ENCODE peak calls at places on chromosomes 3 and 15, in six cellular contexts. N is stomach, S is sigmoid colon, P is A549, M is IMR-90, J is HCT116. F is an unnamed sample.

GRCh38 chr3:99730870-99731269 is 86.8 kb upstream of the CMSS1 start:
- DNase-seq in N (no peak), S (no peak), P (no peak), M (no peak), J (no peak), F (no peak)

GRCh38 chr15:77120576-77120975 is 49.7 kb upstream of the TSPAN3 start:
- DNase-seq in N (no peak), S (no peak), P (no peak), M (no peak), J (no peak), F (no peak)

GRCh38 chr15:88391006-88391405 is 76.2 kb downstream of the MRPL46 start:
- DNase-seq in N (no peak), S (no peak), P (no peak), M (no peak), J (no peak), F (no peak)

GRCh38 chr3:170734043-170734736 is 135.8 kb downstream of the RPL22L1 start:
- DNase-seq in N (no peak), S (no peak), P (no peak), M (no peak), J (no peak), F (no peak)

GRCh38 chr3:171088984-171089754 is 62.6 kb upstream of the SLC2A2 start:
- DNase-seq in N (no peak), S (no peak), P (peak; percentile 3), M (peak; percentile 95), J (peak; percentile 18), F (no peak)

GRCh38 chr3:69370156-69370944 is 15.5 kb downstream of the FRMD4B start:
- DNase-seq in N (peak; percentile 74), S (peak; percentile 84), P (no peak), M (no peak), J (no peak), F (no peak)

GRCh38 chr3:162366382-162366781 is 869.8 kb downstream of the OTOL1 start:
- DNase-seq in N (no peak), S (no peak), P (no peak), M (no peak), J (no peak), F (no peak)

GRCh38 chr3:170470063-170471006 is 51.7 kb downstream of the CLDN11 start:
- DNase-seq in N (no peak), S (no peak), P (peak; percentile 21), M (peak; percentile 88), J (no peak), F (peak; percentile 21)

GRCh38 chr3:50356553-50356952 is 2.8 kb downstream of the TMEM115 start:
- DNase-seq in N (peak; percentile 60), S (no peak), P (no peak), M (no peak), J (no peak), F (no peak)

GRCh38 chr3:116614795-116615362 is 94.7 kb upstream of the TUSC7 start:
- DNase-seq in N (no peak), S (no peak), P (no peak), M (peak; percentile 26), J (no peak), F (no peak)

GRCh38 chr15:75335705-75336355 is at the start of gene COMMD4:
- DNase-seq in N (peak; percentile 98), S (peak; percentile 99), P (peak; percentile 98), M (peak; percentile 95), J (peak; percentile 91), F (peak; percentile 92)

GRCh38 chr15:89502867-89503595 is 6.6 kb upstream of the RHCG start:
- DNase-seq in N (no peak), S (no peak), P (peak; percentile 46), M (no peak), J (no peak), F (no peak)

DNA sequence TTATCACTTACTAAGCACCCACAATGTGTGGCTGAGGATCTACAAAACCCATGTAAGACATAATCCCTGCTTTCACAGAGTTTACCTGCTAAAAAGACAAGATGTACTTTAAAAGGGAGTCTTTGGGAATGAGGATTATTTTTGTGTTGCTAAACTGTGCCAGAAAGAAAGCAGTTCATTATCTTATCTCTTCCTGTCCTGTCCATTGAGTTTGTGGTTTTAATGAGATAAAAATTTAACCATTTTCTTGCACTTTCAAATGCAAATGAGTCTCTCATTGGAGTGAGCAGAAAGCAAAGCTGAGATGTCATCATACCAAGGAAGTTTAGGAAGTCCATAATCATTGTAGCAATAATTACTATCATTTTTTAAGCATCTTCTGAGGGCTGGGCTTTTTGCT is 231.2 kb upstream of the ADAMTS9 start:
- DNase-seq in N (no peak), S (no peak), P (no peak), M (no peak), J (no peak), F (no peak)
- TF ChIP-seq CTCF in N (no peak), S (no peak), P (no peak), M (no peak), J (no peak), F (no peak)

GRCh38 chr15:34122771-34123183 is 20.9 kb downstream of the PGBD4 start:
- DNase-seq in N (no peak), S (no peak), P (no peak), M (peak; percentile 97), J (no peak), F (no peak)

GRCh38 chr15:34125945-34126344 is 24.1 kb downstream of the PGBD4 start:
- DNase-seq in N (no peak), S (no peak), P (no peak), M (no peak), J (no peak), F (no peak)

GRCh38 chr15:34124656-34125055 is 22.8 kb downstream of the PGBD4 start:
- DNase-seq in N (no peak), S (no peak), P (no peak), M (no peak), J (no peak), F (no peak)

GRCh38 chr15:34128898-34129297 is 27.0 kb downstream of the PGBD4 start:
- DNase-seq in N (no peak), S (no peak), P (no peak), M (no peak), J (no peak), F (no peak)

DNA sequence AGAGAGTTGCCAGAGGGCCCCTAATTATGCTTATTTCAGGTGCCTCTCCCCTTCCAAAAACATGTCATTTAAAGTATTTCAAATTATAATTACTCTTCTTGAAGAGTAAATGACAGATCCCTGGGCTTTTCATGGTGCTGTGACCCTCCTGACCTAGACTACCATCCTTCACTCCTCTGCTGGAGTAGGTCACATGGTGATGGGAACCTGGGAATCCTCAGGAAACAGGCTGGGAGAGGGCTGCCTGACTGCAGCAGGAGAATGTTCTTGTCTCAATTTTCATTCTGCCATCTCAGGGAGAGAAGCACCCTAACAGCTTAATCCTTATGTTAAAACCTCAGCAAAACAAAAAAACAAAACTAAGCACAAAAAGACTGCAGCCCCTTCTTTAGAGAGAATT is 24.6 kb downstream of the PGBD4 start:
- DNase-seq in N (no peak), S (no peak), P (no peak), M (no peak), J (no peak), F (no peak)
- TF ChIP-seq POLR2A in N (no peak), S (no peak), P (no peak), M (no peak), J (no peak), F (no peak)

GRCh38 chr3:134328846-134329245 is 45.4 kb downstream of the AMOTL2 start:
- DNase-seq in N (no peak), S (no peak), P (no peak), M (no peak), J (no peak), F (no peak)

GRCh38 chr3:134327594-134327975 is 46.7 kb downstream of the AMOTL2 start:
- DNase-seq in N (no peak), S (no peak), P (peak; percentile 85), M (peak; percentile 83), J (no peak), F (no peak)

GRCh38 chr3:134326760-134327593 is 47.3 kb downstream of the AMOTL2 start:
- DNase-seq in N (no peak), S (peak; percentile 92), P (peak; percentile 94), M (peak; percentile 97), J (no peak), F (no peak)

GRCh38 chr3:134326126-134326525 is 48.1 kb downstream of the AMOTL2 start:
- DNase-seq in N (no peak), S (no peak), P (no peak), M (no peak), J (no peak), F (no peak)

GRCh38 chr3:134328147-134328591 is 46.1 kb downstream of the AMOTL2 start:
- DNase-seq in N (no peak), S (peak; percentile 70), P (peak; percentile 74), M (peak; percentile 93), J (peak; percentile 57), F (no peak)
- H3K4me1 ChIP-seq in N (peaks cover 71% of the 10 kb centered on the region), S (no peaks in the 10 kb centered on the region), P (peaks cover 87% of the 10 kb centered on the region), M (peaks cover 53% of the 10 kb centered on the region), J (peaks cover 79% of the 10 kb centered on the region), F (peaks cover 5% of the 10 kb centered on the region)

GRCh38 chr3:112813016-112813415 is 33.6 kb downstream of the CD200R1L start:
- DNase-seq in N (no peak), S (no peak), P (no peak), M (no peak), J (no peak), F (no peak)

GRCh38 chr3:112811917-112812660 is 34.6 kb downstream of the CD200R1L start:
- DNase-seq in N (no peak), S (peak; percentile 74), P (no peak), M (no peak), J (no peak), F (no peak)

GRCh38 chr3:112815981-112816380 is 30.7 kb downstream of the CD200R1L start:
- DNase-seq in N (no peak), S (no peak), P (no peak), M (peak; percentile 67), J (no peak), F (no peak)

GRCh38 chr3:112814256-112814655 is 32.4 kb downstream of the CD200R1L start:
- DNase-seq in N (no peak), S (no peak), P (peak; percentile 82), M (peak; percentile 89), J (peak; percentile 21), F (no peak)

DNA sequence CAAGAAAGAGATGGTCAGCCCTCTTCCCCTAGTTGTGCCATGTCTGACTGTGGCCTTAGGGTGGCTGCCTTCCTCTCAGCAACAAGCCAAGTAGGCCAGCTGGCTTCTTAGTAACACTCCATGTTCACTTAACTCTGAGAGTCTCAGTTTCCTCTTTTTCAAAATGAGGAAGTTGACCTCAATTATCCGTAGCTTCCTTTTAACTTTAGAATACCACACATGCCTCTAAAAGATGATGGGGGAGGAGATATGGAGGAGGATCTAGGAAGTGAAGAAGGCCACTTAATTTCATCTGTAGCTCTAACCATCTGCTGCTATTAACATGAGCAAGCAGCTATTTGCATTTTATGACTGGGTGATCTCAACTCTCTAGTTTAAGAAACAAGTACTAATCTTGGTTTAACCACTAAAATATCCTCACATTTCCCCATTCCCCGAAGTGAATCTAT is 32.9 kb downstream of the CD200R1L start:
- DNase-seq in N (no peak), S (no peak), P (no peak), M (peak; percentile 62), J (no peak), F (no peak)
- TF ChIP-seq CTCF in N (no peak), S (no peak), P (no peak), M (no peak), J (no peak), F (no peak)

F was measured in prostate gland.